ENCODE peak calls at places on chromosomes 5 and 9, in nine cellular contexts. One of them, this sample, is unnamed.

GRCh38 chr9:38017149-38017884 is 51.7 kb downstream of the SHB start:
- DNase-seq in substantia nigra: peak
- DNase-seq in ELF-1: peak
- DNase-seq in skeletal muscle cell: no peak
- DNase-seq in fibroblast of mammary gland: no peak
- DNase-seq in NAMALWA: no peak
- DNase-seq in mucosa of descending colon: no peak
- DNase-seq in hypothalamus: peak
- DNase-seq in endodermal cell: peak
- DNase-seq in this sample: peak

GRCh38 chr9:130893250-130894101 is 3.1 kb downstream of the QRFP start:
- DNase-seq in fibroblast of mammary gland: no peak
- DNase-seq in hypothalamus: no peak
- DNase-seq in skeletal muscle cell: no peak
- DNase-seq in NAMALWA: no peak
- DNase-seq in endodermal cell: peak
- DNase-seq in substantia nigra: no peak
- DNase-seq in mucosa of descending colon: peak
- DNase-seq in ELF-1: no peak
- DNase-seq in this sample: no peak

GRCh38 chr9:76415731-76416130 is 21.5 kb upstream of the RFK start:
- DNase-seq in ELF-1: no peak
- DNase-seq in mucosa of descending colon: no peak
- DNase-seq in hypothalamus: no peak
- DNase-seq in endodermal cell: no peak
- DNase-seq in skeletal muscle cell: no peak
- DNase-seq in substantia nigra: no peak
- DNase-seq in NAMALWA: no peak
- DNase-seq in fibroblast of mammary gland: peak
- DNase-seq in this sample: no peak

GRCh38 chr5:172820046-172820767 is 13.8 kb upstream of the ERGIC1 start:
- DNase-seq in skeletal muscle cell: no peak
- DNase-seq in mucosa of descending colon: peak
- DNase-seq in fibroblast of mammary gland: peak
- DNase-seq in substantia nigra: no peak
- DNase-seq in hypothalamus: no peak
- DNase-seq in endodermal cell: peak
- DNase-seq in NAMALWA: no peak
- DNase-seq in ELF-1: no peak
- DNase-seq in this sample: no peak

GRCh38 chr5:132020568-132021339 is 9.3 kb upstream of the ACSL6 start:
- DNase-seq in ELF-1: no peak
- DNase-seq in endodermal cell: no peak
- DNase-seq in hypothalamus: no peak
- DNase-seq in fibroblast of mammary gland: no peak
- DNase-seq in substantia nigra: no peak
- DNase-seq in mucosa of descending colon: no peak
- DNase-seq in NAMALWA: no peak
- DNase-seq in skeletal muscle cell: no peak
- DNase-seq in this sample: no peak

GRCh38 chr5:58318468-58318867 is 141.4 kb downstream of the PLK2 start:
- DNase-seq in ELF-1: no peak
- DNase-seq in hypothalamus: no peak
- DNase-seq in fibroblast of mammary gland: peak
- DNase-seq in mucosa of descending colon: no peak
- DNase-seq in skeletal muscle cell: no peak
- DNase-seq in substantia nigra: no peak
- DNase-seq in endodermal cell: no peak
- DNase-seq in NAMALWA: no peak
- DNase-seq in this sample: no peak

GRCh38 chr5:151585970-151586369 is 5.2 kb downstream of the FAT2 start:
- DNase-seq in NAMALWA: no peak
- DNase-seq in ELF-1: no peak
- DNase-seq in mucosa of descending colon: no peak
- DNase-seq in fibroblast of mammary gland: peak
- DNase-seq in substantia nigra: no peak
- DNase-seq in endodermal cell: no peak
- DNase-seq in hypothalamus: no peak
- DNase-seq in skeletal muscle cell: no peak
- DNase-seq in this sample: no peak

GRCh38 chr5:154972476-154973080 is 31.7 kb downstream of the MRPL22 start:
- DNase-seq in ELF-1: peak
- DNase-seq in mucosa of descending colon: no peak
- DNase-seq in fibroblast of mammary gland: peak
- DNase-seq in NAMALWA: peak
- DNase-seq in hypothalamus: no peak
- DNase-seq in substantia nigra: no peak
- DNase-seq in skeletal muscle cell: no peak
- DNase-seq in endodermal cell: peak
- DNase-seq in this sample: no peak

GRCh38 chr9:81423589-81424326 is 265.6 kb downstream of the TLE1 start:
- DNase-seq in substantia nigra: no peak
- DNase-seq in NAMALWA: no peak
- DNase-seq in endodermal cell: no peak
- DNase-seq in ELF-1: no peak
- DNase-seq in fibroblast of mammary gland: no peak
- DNase-seq in mucosa of descending colon: no peak
- DNase-seq in hypothalamus: no peak
- DNase-seq in skeletal muscle cell: no peak
- DNase-seq in this sample: no peak

GRCh38 chr9:110110154-110110553 is 97.8 kb downstream of the C9orf152 start:
- DNase-seq in hypothalamus: no peak
- DNase-seq in substantia nigra: no peak
- DNase-seq in skeletal muscle cell: no peak
- DNase-seq in endodermal cell: no peak
- DNase-seq in ELF-1: no peak
- DNase-seq in NAMALWA: no peak
- DNase-seq in mucosa of descending colon: no peak
- DNase-seq in fibroblast of mammary gland: no peak
- DNase-seq in this sample: no peak

This sample was measured in anterior cingulate cortex.